ENCODE peak calls at places on chromosomes 13 and 19, in five cellular contexts. A, E, I, C and G are unnamed samples.

GRCh38 chr19:49315111-49315510 is 9.9 kb downstream of the SLC6A16 start:
- DNase-seq in A (no peak), E (no peak), I (no peak), C (no peak), G (no peak)

GRCh38 chr13:95714142-95714832 is 37.3 kb downstream of the DNAJC3 start:
- DNase-seq in A (no peak), E (peak), I (no peak), C (no peak), G (peak)

GRCh38 chr19:53908933-53909415 is at the start of gene CACNG7:
- DNase-seq in A (no peak), E (no peak), I (no peak), C (peak), G (no peak)

GRCh38 chr13:102868366-102868936 is 22.6 kb downstream of the ERCC5 start:
- DNase-seq in A (no peak), E (no peak), I (no peak), C (no peak), G (no peak)

GRCh38 chr13:44471686-44472085 is 98.1 kb downstream of the SERP2 start:
- DNase-seq in A (no peak), E (peak), I (no peak), C (no peak), G (peak)

GRCh38 chr13:112711528-112712265 is 21.9 kb downstream of the ATP11A start:
- DNase-seq in A (no peak), E (peak), I (peak), C (no peak), G (peak)

GRCh38 chr19:47158879-47159509 is 28.4 kb downstream of the SAE1 start:
- DNase-seq in A (peak), E (no peak), I (peak), C (no peak), G (no peak)

GRCh38 chr19:41641879-41642485 is 15.1 kb upstream of the CEACAM4 start:
- DNase-seq in A (peak), E (peak), I (peak), C (no peak), G (peak)

GRCh38 chr13:98269386-98269785 is 92.3 kb upstream of the RNF113B start:
- DNase-seq in A (no peak), E (no peak), I (no peak), C (no peak), G (no peak)

GRCh38 chr13:44575741-44576395 is at the start of gene TSC22D1:
- DNase-seq in A (peak), E (peak), I (peak), C (peak), G (peak)

GRCh38 chr13:32587774-32588165 is 1.5 kb downstream of the PDS5B start:
- DNase-seq in A (no peak), E (peak), I (no peak), C (no peak), G (no peak)

GRCh38 chr13:74288361-74288911 is 154.2 kb upstream of the KLF12 start:
- DNase-seq in A (no peak), E (peak), I (no peak), C (no peak), G (no peak)

GRCh38 chr19:51027126-51027806 is 850 bp upstream of the KLK11 start:
- DNase-seq in A (no peak), E (no peak), I (no peak), C (no peak), G (no peak)

GRCh38 chr13:29583073-29583785 is 12.3 kb downstream of the SLC7A1 start:
- DNase-seq in A (no peak), E (no peak), I (no peak), C (no peak), G (peak)

GRCh38 chr19:58055483-58055874 is 3.6 kb upstream of the ZNF135 start:
- DNase-seq in A (no peak), E (no peak), I (no peak), C (no peak), G (no peak)

GRCh38 chr19:33819875-33820781 is 23.5 kb downstream of the KCTD15 start:
- DNase-seq in A (peak), E (peak), I (peak), C (no peak), G (peak)

GRCh38 chr19:40444181-40445005 is at the start of gene SERTAD3:
- DNase-seq in A (peak), E (peak), I (peak), C (peak), G (peak)

GRCh38 chr19:2288010-2288742 is 6.2 kb upstream of the PEAK3 start:
- DNase-seq in A (no peak), E (no peak), I (no peak), C (no peak), G (no peak)

GRCh38 chr19:10189631-10190425 is 4.9 kb downstream of the DNMT1 start:
- DNase-seq in A (no peak), E (peak), I (no peak), C (no peak), G (no peak)

GRCh38 chr13:82962422-82962821 is 919.9 kb downstream of the SLITRK1 start:
- DNase-seq in A (no peak), E (peak), I (no peak), C (no peak), G (no peak)

GRCh38 chr13:39976481-39976880 is 321.0 kb downstream of the COG6 start:
- DNase-seq in A (no peak), E (no peak), I (no peak), C (no peak), G (no peak)

GRCh38 chr13:19053561-19053960 is 128.1 kb downstream of the TUBA3C start:
- DNase-seq in A (no peak), E (no peak), I (no peak), C (no peak), G (no peak)

GRCh38 chr13:33611016-33611805 is 206.7 kb upstream of the RFC3 start:
- DNase-seq in A (no peak), E (peak), I (no peak), C (peak), G (peak)

GRCh38 chr19:30228113-30228725 is 144.0 kb upstream of the ZNF536 start:
- DNase-seq in A (no peak), E (no peak), I (no peak), C (peak), G (no peak)

GRCh38 chr19:23949611-23950010 is 34.9 kb downstream of the ZNF726 start:
- DNase-seq in A (no peak), E (no peak), I (no peak), C (no peak), G (no peak)

GRCh38 chr19:17778621-17779280 is 16.2 kb upstream of the B3GNT3 start:
- DNase-seq in A (no peak), E (no peak), I (no peak), C (no peak), G (no peak)

GRCh38 chr19:7869453-7869909 is 4.7 kb downstream of the PRR36 start:
- DNase-seq in A (peak), E (peak), I (peak), C (no peak), G (no peak)

GRCh38 chr19:52221831-52222375 is 32.1 kb downstream of the PPP2R1A start:
- DNase-seq in A (no peak), E (no peak), I (no peak), C (no peak), G (no peak)

GRCh38 chr19:40253611-40254092 is 27.2 kb upstream of the CCNP start:
- DNase-seq in A (no peak), E (no peak), I (no peak), C (no peak), G (no peak)

GRCh38 chr19:30674656-30675055 is 302.5 kb downstream of the ZNF536 start:
- DNase-seq in A (no peak), E (no peak), I (no peak), C (no peak), G (no peak)

GRCh38 chr13:99806671-99807070 is 164.9 kb downstream of the ZIC5 start:
- DNase-seq in A (no peak), E (no peak), I (no peak), C (no peak), G (no peak)

GRCh38 chr19:38263696-38264485 is 482 bp upstream of the SPINT2 start:
- DNase-seq in A (peak), E (no peak), I (peak), C (no peak), G (peak)

GRCh38 chr13:26962671-26963070 is 202.1 kb upstream of the GPR12 start:
- DNase-seq in A (no peak), E (no peak), I (no peak), C (no peak), G (no peak)